ENCODE peak calls at places on chromosomes 6 and 20, in four cellular contexts. B is endodermal cell; Q is AG08396; C is stimulated activated CD8-positive, alpha-beta memory T cell treated with anti-CD3 and anti-CD28 coated beads, Interleukin-2, amount 100 ng/mL, for 1 hour. F is an unnamed sample.

GRCh38 chr20:48826883-48827771 is 672 bp downstream of the PREX1 start:
- DNase-seq in B (peak), Q (peak), C (no peak), F (peak)

GRCh38 chr6:157638779-157639178 is 184.3 kb upstream of the SNX9 start:
- DNase-seq in B (no peak), Q (no peak), C (no peak), F (no peak)

GRCh38 chr6:74048387-74048786 is 352.4 kb downstream of the CD109 start:
- DNase-seq in B (no peak), Q (no peak), C (no peak), F (no peak)

GRCh38 chr6:17454316-17455005 is 61.1 kb downstream of the CAP2 start:
- DNase-seq in B (no peak), Q (no peak), C (no peak), F (no peak)

GRCh38 chr20:64077094-64077493 is 2.2 kb downstream of the RGS19 start:
- DNase-seq in B (no peak), Q (no peak), C (no peak), F (no peak)

GRCh38 chr6:39362487-39362865 is 40.0 kb upstream of the KCNK16 start:
- DNase-seq in B (peak), Q (peak), C (no peak), F (peak)

GRCh38 chr6:71879016-71879415 is 7.3 kb upstream of the RIMS1 start:
- DNase-seq in B (no peak), Q (peak), C (no peak), F (no peak)

GRCh38 chr20:39044501-39044900 is 82.4 kb downstream of the DHX35 start:
- DNase-seq in B (no peak), Q (no peak), C (no peak), F (no peak)

GRCh38 chr20:14064333-14064732 is 69.0 kb downstream of the MACROD2 start:
- DNase-seq in B (no peak), Q (no peak), C (no peak), F (no peak)

GRCh38 chr6:71284785-71285184 is 3.8 kb upstream of the OGFRL1 start:
- DNase-seq in B (no peak), Q (no peak), C (no peak), F (no peak)

F was measured in H7.